ENCODE peak calls at places on chromosome 15, in six cellular contexts. M, J, I, P, C and T are unnamed samples.

GRCh38 chr15:88650556-88650955 is 11.7 kb downstream of the ISG20 start:
- DNase-seq in C (peak; percentile 7), I (no peak), P (no peak), M (no peak), J (no peak), T (no peak)

GRCh38 chr15:67024998-67025368 is 40.4 kb upstream of the SMAD3 start:
- DNase-seq in J (no peak), P (no peak), M (no peak), C (no peak), I (no peak), T (no peak)

GRCh38 chr15:62035256-62035908 is 24.9 kb downstream of the VPS13C start:
- DNase-seq in I (no peak), C (no peak), J (no peak), M (no peak), P (no peak), T (no peak)

GRCh38 chr15:68548375-68548774 is 30.4 kb upstream of the CORO2B start:
- DNase-seq in M (no peak), C (no peak), I (no peak), P (no peak), J (no peak), T (no peak)

GRCh38 chr15:60426870-60427528 is 29.2 kb upstream of the ANXA2 start:
- DNase-seq in P (no peak), J (no peak), C (no peak), M (no peak), I (no peak), T (no peak)

GRCh38 chr15:60912984-60913697 is 316.0 kb downstream of the RORA start:
- DNase-seq in J (no peak), I (no peak), M (no peak), C (no peak), P (no peak), T (no peak)

GRCh38 chr15:96307856-96308394 is 22.6 kb upstream of the NR2F2 start:
- DNase-seq in C (no peak), P (no peak), I (no peak), M (no peak), J (no peak), T (no peak)

GRCh38 chr15:31177936-31178335 is 76.4 kb upstream of the TRPM1 start:
- DNase-seq in C (no peak), J (no peak), M (no peak), I (no peak), P (no peak), T (no peak)

GRCh38 chr15:81492303-81492702 is 118.3 kb upstream of the TMC3 start:
- DNase-seq in J (no peak), P (no peak), M (no peak), I (no peak), C (no peak), T (no peak)

GRCh38 chr15:53757906-53758305 is 1.6 kb downstream of the WDR72 start:
- DNase-seq in I (no peak), P (no peak), J (no peak), M (no peak), C (no peak), T (no peak)

GRCh38 chr15:91908401-91908800 is 54.9 kb downstream of the SLCO3A1 start:
- DNase-seq in C (no peak), P (no peak), J (no peak), M (no peak), I (no peak), T (peak; percentile 66)

GRCh38 chr15:41992803-41993190 is 20.4 kb upstream of the EHD4 start:
- DNase-seq in M (no peak), C (no peak), J (no peak), P (no peak), I (no peak), T (no peak)

GRCh38 chr15:85800460-85801123 is 5.9 kb upstream of the KLHL25 start:
- DNase-seq in P (no peak), M (no peak), C (peak; percentile 90), J (peak; percentile 81), I (peak; percentile 84), T (peak; percentile 44)

GRCh38 chr15:92845109-92845508 is 55.0 kb upstream of the CHD2 start:
- DNase-seq in I (no peak), C (no peak), J (no peak), M (no peak), P (no peak), T (peak; percentile 39)

GRCh38 chr15:53454843-53455721 is 304.4 kb downstream of the WDR72 start:
- DNase-seq in I (no peak), P (no peak), C (no peak), M (no peak), J (no peak), T (no peak)

GRCh38 chr15:40736575-40736974 is 18.5 kb downstream of the RMDN3 start:
- DNase-seq in I (no peak), J (no peak), P (no peak), C (no peak), M (no peak), T (no peak)

GRCh38 chr15:40743466-40743865 is 11.6 kb downstream of the RMDN3 start:
- DNase-seq in M (no peak), I (no peak), J (no peak), C (no peak), P (no peak), T (no peak)

GRCh38 chr15:40739854-40740253 is 15.2 kb downstream of the RMDN3 start:
- DNase-seq in C (no peak), P (no peak), J (no peak), I (no peak), M (no peak), T (no peak)

GRCh38 chr15:40737048-40737447 is 18.0 kb downstream of the RMDN3 start:
- DNase-seq in P (no peak), J (no peak), C (no peak), I (no peak), M (no peak), T (no peak)

GRCh38 chr15:40739042-40739441 is 16.0 kb downstream of the RMDN3 start:
- DNase-seq in P (no peak), I (no peak), J (no peak), C (no peak), M (no peak), T (no peak)
- H3K4me3 ChIP-seq in P (no peak overlapping the region), I (no peak overlapping the region), J (no peak overlapping the region), C (no peak overlapping the region), M (no peak overlapping the region), T (no peak overlapping the region)

GRCh38 chr15:47364671-47365141 is 352.6 kb upstream of the SEMA6D start:
- DNase-seq in M (no peak), P (no peak), C (no peak), J (no peak), I (no peak), T (no peak)
- TF ChIP-seq CTCF in M (no peak), P (no peak), C (no peak), J (no peak), I (no peak), T (no peak)

GRCh38 chr15:77819841-77820728 is 187.4 kb upstream of the LINGO1 start:
- DNase-seq in M (no peak), J (no peak), P (no peak), I (peak; percentile 27), C (peak; percentile 29), T (no peak)

GRCh38 chr15:77821188-77821958 is 188.7 kb upstream of the LINGO1 start:
- DNase-seq in M (peak; percentile 78), I (peak; percentile 46), P (no peak), J (peak; percentile 55), C (peak; percentile 49), T (no peak)

GRCh38 chr15:77817434-77817833 is 184.7 kb upstream of the LINGO1 start:
- DNase-seq in I (no peak), P (no peak), C (no peak), J (no peak), M (no peak), T (no peak)

GRCh38 chr15:77818484-77819270 is 186.0 kb upstream of the LINGO1 start:
- DNase-seq in M (no peak), I (no peak), J (no peak), P (no peak), C (no peak), T (no peak)

GRCh38 chr15:77819271-77819806 is 186.6 kb upstream of the LINGO1 start:
- DNase-seq in J (no peak), I (no peak), M (no peak), P (no peak), C (no peak), T (no peak)
- H3K27me3 ChIP-seq in J (peaks cover 39% of the 10 kb centered on the region), I (peaks cover 70% of the 10 kb centered on the region), M (peaks cover 3% of the 10 kb centered on the region), P (no peaks in the 10 kb centered on the region), C (peaks cover 42% of the 10 kb centered on the region), T (peaks cover 69% of the 10 kb centered on the region)

DNA sequence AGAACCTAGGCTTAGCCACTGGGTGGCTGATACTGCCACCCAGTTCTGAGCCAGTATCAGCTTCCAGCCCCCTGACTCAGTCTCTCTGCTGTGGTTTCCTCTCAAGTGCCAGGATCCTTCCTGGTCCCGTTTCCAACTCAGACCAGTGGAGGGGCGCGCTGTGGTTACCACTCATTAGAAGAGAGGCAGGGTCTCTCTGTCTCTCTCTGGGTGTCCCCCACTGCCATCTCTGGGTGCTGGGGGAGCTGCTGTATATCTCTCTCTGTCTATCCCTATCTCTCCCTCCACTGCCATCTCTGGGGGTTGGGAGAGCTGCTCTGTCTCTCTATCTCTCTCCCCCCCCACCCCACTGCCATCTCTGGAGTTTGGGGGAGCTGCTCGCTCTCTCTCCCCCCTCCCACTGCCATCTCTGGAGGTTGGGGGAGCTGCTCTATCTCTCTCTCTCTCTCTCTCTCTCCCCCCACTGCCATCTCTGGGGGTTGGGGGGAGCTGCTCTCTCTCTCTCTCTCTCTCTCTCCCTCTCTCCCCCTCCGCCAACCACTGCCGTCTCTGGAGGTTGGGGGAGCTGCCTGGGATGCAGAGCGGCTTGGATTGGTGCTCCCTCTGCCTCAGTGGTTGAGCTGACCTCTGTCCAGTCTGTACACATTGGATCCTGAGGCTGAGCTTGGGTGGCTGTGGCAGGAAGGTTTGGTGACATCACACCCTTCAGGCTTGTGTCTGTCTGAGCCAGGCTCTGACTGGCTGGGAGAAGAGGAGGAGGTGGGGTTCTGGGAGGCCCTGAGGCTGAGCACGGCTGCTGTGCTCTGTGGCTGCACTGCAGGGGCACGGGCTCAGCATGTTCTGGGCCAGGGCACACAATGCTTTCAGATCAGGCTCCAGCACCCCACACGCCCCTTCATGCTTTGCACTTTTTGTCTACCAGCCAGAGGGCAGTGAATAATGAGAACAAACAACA is 98.9 kb downstream of the APBA2 start:
- DNase-seq in J (no peak), M (peak; percentile 96), I (no peak), P (no peak), C (no peak), T (no peak)
- H3K4me3 ChIP-seq in J (no peak overlapping the region), M (peak overlapping the region; percentile 17), I (no peak overlapping the region), P (no peak overlapping the region), C (no peak overlapping the region), T (no peak overlapping the region)

DNA sequence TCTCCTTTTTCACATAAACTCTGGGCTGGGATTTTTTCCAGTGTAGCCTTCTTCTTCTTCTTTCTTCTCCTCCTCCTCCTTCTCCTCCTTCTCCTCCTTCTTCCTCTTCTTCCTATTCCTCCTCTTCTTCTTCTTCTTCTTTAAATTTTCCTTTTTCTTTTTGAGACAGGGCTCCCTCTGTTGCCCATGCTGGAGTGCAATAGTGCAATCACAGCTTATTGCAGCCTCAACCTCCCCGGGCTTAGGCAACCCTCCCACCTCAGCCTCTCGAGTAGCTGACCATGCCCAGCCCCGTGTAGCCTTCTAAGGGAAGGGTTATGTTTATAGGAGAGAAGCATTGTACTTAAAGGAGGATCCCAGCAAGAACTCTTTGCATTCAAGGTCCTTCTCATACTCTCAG is 24.0 kb upstream of the MYO1E start:
- DNase-seq in P (no peak), J (no peak), I (no peak), C (no peak), M (no peak), T (no peak)
- TF ChIP-seq CTCF in P (no peak), J (no peak), I (no peak), C (no peak), M (no peak), T (no peak)

GRCh38 chr15:51620647-51621046 is 1.9 kb downstream of the DMXL2 start:
- DNase-seq in I (no peak), C (no peak), P (no peak), J (no peak), M (no peak), T (no peak)
- H3K27me3 ChIP-seq in I (no peaks in the 10 kb centered on the region), C (no peaks in the 10 kb centered on the region), P (no peaks in the 10 kb centered on the region), J (no peaks in the 10 kb centered on the region), M (no peaks in the 10 kb centered on the region), T (no peaks in the 10 kb centered on the region)

GRCh38 chr15:80251505-80252280 is at the start of gene CTXND1:
- DNase-seq in P (no peak), I (no peak), C (no peak), M (no peak), J (no peak), T (no peak)
- H3K4me3 ChIP-seq in P (no peak within 1 kb of the TSS), I (peak within 1 kb of the TSS; percentile 23), C (peak within 1 kb of the TSS; percentile 16), M (peak within 1 kb of the TSS; percentile 65), J (peak within 1 kb of the TSS; percentile 50), T (peak within 1 kb of the TSS; percentile 20)